ENCODE peak calls at places on chromosomes 13 and 19, in eight cellular contexts. One of them, this sample, is unnamed.

GRCh38 chr13:75390229-75390628 is 91.7 kb downstream of the TBC1D4 start:
- DNase-seq in fibroblast of gingiva: no peak
- DNase-seq in H7: no peak
- DNase-seq in progenitor cell of endocrine pancreas: no peak
- DNase-seq in RWPE2: no peak
- DNase-seq in T1000: no peak
- DNase-seq in stimulated activated CD4-positive, alpha-beta T cell treated with anti-CD3 and anti-CD28 coated beads, Interleukin-15, amount 100 ng/mL, for 1 hour: no peak
- DNase-seq in CD8-positive, alpha-beta T cell: no peak
- DNase-seq in this sample: no peak

GRCh38 chr19:52567921-52568320 is 2.2 kb upstream of the ZNF701 start:
- DNase-seq in fibroblast of gingiva: no peak
- DNase-seq in H7: no peak
- DNase-seq in progenitor cell of endocrine pancreas: no peak
- DNase-seq in RWPE2: no peak
- DNase-seq in T1000: no peak
- DNase-seq in stimulated activated CD4-positive, alpha-beta T cell treated with anti-CD3 and anti-CD28 coated beads, Interleukin-15, amount 100 ng/mL, for 1 hour: no peak
- DNase-seq in CD8-positive, alpha-beta T cell: no peak
- DNase-seq in this sample: no peak

GRCh38 chr19:1122972-1123363 is 19.2 kb downstream of the GPX4 start:
- DNase-seq in fibroblast of gingiva: peak
- DNase-seq in H7: peak
- DNase-seq in progenitor cell of endocrine pancreas: no peak
- DNase-seq in RWPE2: no peak
- DNase-seq in T1000: peak
- DNase-seq in stimulated activated CD4-positive, alpha-beta T cell treated with anti-CD3 and anti-CD28 coated beads, Interleukin-15, amount 100 ng/mL, for 1 hour: no peak
- DNase-seq in CD8-positive, alpha-beta T cell: no peak
- DNase-seq in this sample: no peak

GRCh38 chr13:25085125-25085742 is 10.7 kb upstream of the PABPC3 start:
- DNase-seq in fibroblast of gingiva: peak
- DNase-seq in H7: peak
- DNase-seq in progenitor cell of endocrine pancreas: no peak
- DNase-seq in RWPE2: no peak
- DNase-seq in T1000: no peak
- DNase-seq in stimulated activated CD4-positive, alpha-beta T cell treated with anti-CD3 and anti-CD28 coated beads, Interleukin-15, amount 100 ng/mL, for 1 hour: no peak
- DNase-seq in CD8-positive, alpha-beta T cell: no peak
- DNase-seq in this sample: no peak

GRCh38 chr19:5349041-5349440 is 8.4 kb upstream of the PTPRS start:
- DNase-seq in fibroblast of gingiva: no peak
- DNase-seq in H7: peak
- DNase-seq in progenitor cell of endocrine pancreas: no peak
- DNase-seq in RWPE2: no peak
- DNase-seq in T1000: no peak
- DNase-seq in stimulated activated CD4-positive, alpha-beta T cell treated with anti-CD3 and anti-CD28 coated beads, Interleukin-15, amount 100 ng/mL, for 1 hour: no peak
- DNase-seq in CD8-positive, alpha-beta T cell: no peak
- DNase-seq in this sample: no peak

GRCh38 chr13:45368571-45368970 is 27.6 kb upstream of the TPT1 start:
- DNase-seq in fibroblast of gingiva: no peak
- DNase-seq in H7: no peak
- DNase-seq in progenitor cell of endocrine pancreas: no peak
- DNase-seq in RWPE2: peak
- DNase-seq in T1000: no peak
- DNase-seq in stimulated activated CD4-positive, alpha-beta T cell treated with anti-CD3 and anti-CD28 coated beads, Interleukin-15, amount 100 ng/mL, for 1 hour: no peak
- DNase-seq in CD8-positive, alpha-beta T cell: no peak
- DNase-seq in this sample: no peak

GRCh38 chr19:38018694-38019426 is 111.9 kb downstream of the SIPA1L3 start:
- DNase-seq in fibroblast of gingiva: no peak
- DNase-seq in H7: no peak
- DNase-seq in progenitor cell of endocrine pancreas: no peak
- DNase-seq in RWPE2: no peak
- DNase-seq in T1000: no peak
- DNase-seq in stimulated activated CD4-positive, alpha-beta T cell treated with anti-CD3 and anti-CD28 coated beads, Interleukin-15, amount 100 ng/mL, for 1 hour: no peak
- DNase-seq in CD8-positive, alpha-beta T cell: no peak
- DNase-seq in this sample: no peak

GRCh38 chr19:45079063-45079910 is at the start of gene GEMIN7:
- DNase-seq in fibroblast of gingiva: peak
- DNase-seq in H7: peak
- DNase-seq in progenitor cell of endocrine pancreas: peak
- DNase-seq in RWPE2: no peak
- DNase-seq in T1000: peak
- DNase-seq in stimulated activated CD4-positive, alpha-beta T cell treated with anti-CD3 and anti-CD28 coated beads, Interleukin-15, amount 100 ng/mL, for 1 hour: peak
- DNase-seq in CD8-positive, alpha-beta T cell: peak
- DNase-seq in this sample: no peak

GRCh38 chr13:110520431-110521295 is 40.9 kb downstream of the RAB20 start:
- DNase-seq in fibroblast of gingiva: peak
- DNase-seq in H7: no peak
- DNase-seq in progenitor cell of endocrine pancreas: no peak
- DNase-seq in RWPE2: no peak
- DNase-seq in T1000: no peak
- DNase-seq in stimulated activated CD4-positive, alpha-beta T cell treated with anti-CD3 and anti-CD28 coated beads, Interleukin-15, amount 100 ng/mL, for 1 hour: no peak
- DNase-seq in CD8-positive, alpha-beta T cell: no peak
- DNase-seq in this sample: peak

GRCh38 chr19:5558101-5558621 is 9.6 kb downstream of the TINCR start:
- DNase-seq in fibroblast of gingiva: no peak
- DNase-seq in H7: no peak
- DNase-seq in progenitor cell of endocrine pancreas: no peak
- DNase-seq in RWPE2: no peak
- DNase-seq in T1000: no peak
- DNase-seq in stimulated activated CD4-positive, alpha-beta T cell treated with anti-CD3 and anti-CD28 coated beads, Interleukin-15, amount 100 ng/mL, for 1 hour: no peak
- DNase-seq in CD8-positive, alpha-beta T cell: no peak
- DNase-seq in this sample: no peak

GRCh38 chr13:51005566-51005965 is 96.0 kb downstream of the RNASEH2B start:
- DNase-seq in fibroblast of gingiva: no peak
- DNase-seq in H7: no peak
- DNase-seq in progenitor cell of endocrine pancreas: no peak
- DNase-seq in RWPE2: no peak
- DNase-seq in T1000: no peak
- DNase-seq in stimulated activated CD4-positive, alpha-beta T cell treated with anti-CD3 and anti-CD28 coated beads, Interleukin-15, amount 100 ng/mL, for 1 hour: no peak
- DNase-seq in CD8-positive, alpha-beta T cell: no peak
- DNase-seq in this sample: no peak

GRCh38 chr13:101429733-101430132 is 13.4 kb upstream of the NALCN start:
- DNase-seq in fibroblast of gingiva: no peak
- DNase-seq in H7: no peak
- DNase-seq in progenitor cell of endocrine pancreas: no peak
- DNase-seq in RWPE2: no peak
- DNase-seq in T1000: no peak
- DNase-seq in stimulated activated CD4-positive, alpha-beta T cell treated with anti-CD3 and anti-CD28 coated beads, Interleukin-15, amount 100 ng/mL, for 1 hour: no peak
- DNase-seq in CD8-positive, alpha-beta T cell: no peak
- DNase-seq in this sample: no peak

GRCh38 chr19:56141416-56141992 is 417 bp downstream of the ZNF444 start:
- DNase-seq in fibroblast of gingiva: no peak
- DNase-seq in H7: no peak
- DNase-seq in progenitor cell of endocrine pancreas: peak
- DNase-seq in RWPE2: no peak
- DNase-seq in T1000: no peak
- DNase-seq in stimulated activated CD4-positive, alpha-beta T cell treated with anti-CD3 and anti-CD28 coated beads, Interleukin-15, amount 100 ng/mL, for 1 hour: no peak
- DNase-seq in CD8-positive, alpha-beta T cell: no peak
- DNase-seq in this sample: no peak